ENCODE peak calls at places on chromosome 1, in six cellular contexts. U, P, M, H, W and G are unnamed samples.

GRCh38 chr1:48031676-48032075 is 34.5 kb upstream of the TRABD2B start:
- DNase-seq in U (no peak), P (no peak), M (no peak), H (no peak), W (no peak), G (no peak)

GRCh38 chr1:219503549-219503948 is 109.4 kb downstream of the ZC3H11B start:
- DNase-seq in U (no peak), P (no peak), M (no peak), H (no peak), W (no peak), G (no peak)

GRCh38 chr1:204114606-204115005 is 37.2 kb downstream of the ETNK2 start:
- DNase-seq in U (no peak), P (no peak), M (no peak), H (no peak), W (no peak), G (no peak)

GRCh38 chr1:233790662-233791371 is 113.7 kb upstream of the SLC35F3 start:
- DNase-seq in U (peak), P (no peak), M (peak), H (peak), W (peak), G (peak)

GRCh38 chr1:214396319-214396718 is 115.4 kb downstream of the SMYD2 start:
- DNase-seq in U (no peak), P (no peak), M (no peak), H (no peak), W (no peak), G (no peak)

GRCh38 chr1:17125756-17126237 is 6.5 kb upstream of the PADI2 start:
- DNase-seq in U (peak), P (peak), M (peak), H (peak), W (peak), G (peak)

GRCh38 chr1:160496334-160496733 is 26.7 kb downstream of the SLAMF6 start:
- DNase-seq in U (no peak), P (no peak), M (no peak), H (no peak), W (no peak), G (no peak)

GRCh38 chr1:153344718-153345025 is 4.0 kb downstream of the PGLYRP4 start:
- DNase-seq in U (no peak), P (no peak), M (peak), H (no peak), W (no peak), G (no peak)

GRCh38 chr1:154999651-155000474 is 2.7 kb upstream of the ZBTB7B start:
- DNase-seq in U (no peak), P (no peak), M (peak), H (peak), W (peak), G (no peak)

GRCh38 chr1:12056331-12056841 is 6.7 kb upstream of the TNFRSF8 start:
- DNase-seq in U (no peak), P (no peak), M (no peak), H (no peak), W (no peak), G (no peak)

GRCh38 chr1:225762002-225762441 is 15.6 kb upstream of the SRP9 start:
- DNase-seq in U (no peak), P (no peak), M (no peak), H (no peak), W (no peak), G (no peak)

GRCh38 chr1:225765982-225766674 is 11.5 kb upstream of the SRP9 start:
- DNase-seq in U (no peak), P (no peak), M (peak), H (no peak), W (no peak), G (no peak)

GRCh38 chr1:225763815-225764548 is 13.6 kb upstream of the SRP9 start:
- DNase-seq in U (no peak), P (no peak), M (no peak), H (peak), W (no peak), G (no peak)

GRCh38 chr1:225760531-225760930 is 17.1 kb upstream of the SRP9 start:
- DNase-seq in U (no peak), P (no peak), M (no peak), H (no peak), W (no peak), G (no peak)

GRCh38 chr1:225762444-225762843 is 15.2 kb upstream of the SRP9 start:
- DNase-seq in U (no peak), P (no peak), M (no peak), H (no peak), W (no peak), G (no peak)
- TF ChIP-seq POLR2A in U (no peak), P (no peak), M (no peak), H (no peak), W (no peak), G (no peak)

GRCh38 chr1:9440763-9441194 is 98.5 kb upstream of the SLC25A33 start:
- DNase-seq in U (no peak), P (no peak), M (no peak), H (no peak), W (no peak), G (no peak)

GRCh38 chr1:9444532-9444931 is 94.7 kb upstream of the SLC25A33 start:
- DNase-seq in U (no peak), P (no peak), M (no peak), H (no peak), W (no peak), G (no peak)

GRCh38 chr1:9442266-9442846 is 96.9 kb upstream of the SLC25A33 start:
- DNase-seq in U (no peak), P (no peak), M (no peak), H (peak), W (no peak), G (no peak)

GRCh38 chr1:9442986-9443385 is 96.3 kb upstream of the SLC25A33 start:
- DNase-seq in U (no peak), P (no peak), M (no peak), H (no peak), W (no peak), G (no peak)

GRCh38 chr1:9443913-9444445 is 95.3 kb upstream of the SLC25A33 start:
- DNase-seq in U (no peak), P (no peak), M (peak), H (peak), W (no peak), G (no peak)
- TF ChIP-seq POLR2AphosphoS5 in U (no peak), P (no peak), M (peak), H (no peak), W (no peak), G (no peak)

GRCh38 chr1:173917149-173917548 is at the start of gene SERPINC1:
- DNase-seq in U (no peak), P (no peak), M (no peak), H (no peak), W (no peak), G (no peak)
- TF ChIP-seq POLR2A in U (no peak), P (no peak), M (no peak), H (no peak), W (no peak), G (no peak)

GRCh38 chr1:202710070-202711025 is at the start of gene SYT2:
- DNase-seq in U (no peak), P (no peak), M (no peak), H (peak), W (peak), G (no peak)
- TF ChIP-seq POLR2AphosphoS5 in U (no peak), P (no peak), M (no peak), H (no peak), W (no peak), G (no peak)

DNA sequence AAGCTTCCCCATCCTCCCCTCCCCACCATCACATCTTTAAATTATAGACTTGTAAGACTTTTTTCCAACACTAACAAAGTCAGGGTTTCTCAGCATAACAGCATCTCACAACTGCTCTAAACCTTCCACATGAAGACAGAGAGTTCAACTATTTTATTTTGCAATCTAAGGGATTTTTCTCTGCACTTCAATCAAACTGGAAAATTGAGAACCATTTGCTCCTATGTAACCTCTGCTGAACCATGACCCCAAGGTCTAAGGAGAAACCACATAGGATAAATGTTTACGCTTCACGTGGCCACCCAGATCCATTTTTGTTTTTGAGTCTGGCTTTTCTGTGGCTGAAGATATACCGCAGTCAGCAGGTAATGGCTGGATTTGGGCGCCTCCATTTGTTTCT is 13.2 kb downstream of the ERRFI1 start:
- DNase-seq in U (no peak), P (no peak), M (no peak), H (no peak), W (no peak), G (no peak)
- TF ChIP-seq POLR2A in U (no peak), P (no peak), M (no peak), H (no peak), W (no peak), G (no peak)

GRCh38 chr1:111192643-111193519 is 7.6 kb downstream of the DENND2D start:
- DNase-seq in U (no peak), P (no peak), M (no peak), H (peak), W (no peak), G (no peak)
- TF ChIP-seq POLR2AphosphoS5 in U (no peak), P (no peak), M (no peak), H (no peak), W (no peak), G (no peak)

GRCh38 chr1:3074297-3074741 is 5.3 kb downstream of the PRDM16 start:
- DNase-seq in U (no peak), P (no peak), M (no peak), H (no peak), W (no peak), G (no peak)
- TF ChIP-seq POLR2A in U (no peak), P (no peak), M (no peak), H (no peak), W (no peak), G (no peak)

GRCh38 chr1:53220171-53220961 is at the start of gene CZIB:
- DNase-seq in U (peak), P (peak), M (peak), H (peak), W (peak), G (peak)
- TF ChIP-seq POLR2AphosphoS5 in U (peak), P (peak), M (peak), H (peak), W (peak), G (peak)

GRCh38 chr1:33130297-33130696 is 49.3 kb downstream of the AZIN2 start:
- DNase-seq in U (no peak), P (no peak), M (no peak), H (no peak), W (no peak), G (no peak)

GRCh38 chr1:33128781-33129180 is 47.8 kb downstream of the AZIN2 start:
- DNase-seq in U (no peak), P (no peak), M (no peak), H (no peak), W (no peak), G (no peak)

GRCh38 chr1:33123266-33123665 is 42.3 kb downstream of the AZIN2 start:
- DNase-seq in U (no peak), P (no peak), M (no peak), H (no peak), W (no peak), G (no peak)

GRCh38 chr1:33126411-33127000 is 45.6 kb downstream of the AZIN2 start:
- DNase-seq in U (no peak), P (no peak), M (no peak), H (no peak), W (no peak), G (no peak)

DNA sequence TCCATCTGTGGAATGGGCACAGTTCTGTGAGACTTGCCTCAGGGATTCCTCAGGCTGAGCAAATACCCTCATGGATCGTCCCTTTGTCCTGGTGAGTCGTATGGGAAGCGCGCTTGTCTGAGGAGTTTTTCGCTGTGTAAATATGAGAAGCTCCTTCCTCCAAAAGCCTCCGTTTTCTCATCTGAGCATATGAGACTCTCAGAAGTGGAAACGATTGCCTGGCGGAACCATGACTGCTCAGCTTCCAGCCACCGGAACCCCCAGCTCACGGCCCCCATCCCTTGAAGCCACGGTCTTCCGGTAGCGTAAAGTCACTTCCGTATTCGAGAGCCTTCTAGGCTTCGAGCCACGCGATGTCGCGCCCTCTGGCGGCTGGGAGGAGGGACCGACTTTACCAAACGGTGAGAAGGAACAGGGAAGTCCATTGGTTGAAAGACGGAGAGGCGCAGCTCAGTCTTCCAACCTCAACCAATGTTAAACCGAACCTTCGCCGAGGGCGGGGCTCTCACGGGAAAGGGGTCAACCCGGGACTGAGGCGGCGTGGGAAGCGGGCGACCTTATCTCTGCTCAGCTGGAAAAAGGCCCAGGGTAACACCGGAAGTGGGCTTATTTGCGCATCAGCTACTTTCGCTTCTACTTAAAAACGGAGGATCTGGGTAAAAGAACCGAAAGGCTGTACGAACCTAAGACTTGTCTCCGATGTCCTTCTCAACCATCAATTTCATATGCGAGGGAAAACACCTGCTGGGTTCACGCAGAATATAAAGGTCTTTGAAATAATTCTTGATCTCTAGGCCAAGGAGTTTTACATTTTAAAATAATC is 46.3 kb downstream of the AZIN2 start:
- DNase-seq in U (peak), P (peak), M (peak), H (peak), W (peak), G (peak)
- TF ChIP-seq POLR2A in U (peak), P (peak), M (peak), H (peak), W (peak), G (peak)